ENCODE peak calls at places on chromosome 7, in nine cellular contexts. U is mucosa of descending colon, S is hepatocyte, Y is PC-9, H is H1, Z is AG09309, T is IMR-90, I is left ventricle myocardium inferior, B is fibroblast of the aortic adventitia. W is an unnamed sample.

GRCh38 chr7:12569673-12570072 is 847 bp upstream of the SCIN start:
- DNase-seq in U (no peak), B (no peak), T (no peak), H (no peak), Z (no peak), I (no peak), S (no peak), Y (no peak), W (no peak)

GRCh38 chr7:149067869-149068268 is 22.6 kb downstream of the ZNF786 start:
- DNase-seq in I (no peak), B (no peak), S (no peak), U (peak; percentile 9), Y (no peak), T (no peak), Z (no peak), H (no peak), W (no peak)

GRCh38 chr7:44463169-44463808 is 27.2 kb downstream of the NUDCD3 start:
- DNase-seq in U (no peak), B (peak; percentile 39), Y (no peak), S (no peak), H (no peak), T (no peak), I (no peak), Z (no peak), W (no peak)

GRCh38 chr7:54109501-54109900 is 432.7 kb upstream of the VSTM2A start:
- DNase-seq in Z (no peak), Y (no peak), H (no peak), I (no peak), B (no peak), S (no peak), T (no peak), U (no peak), W (no peak)

GRCh38 chr7:2452074-2452507 is 24.1 kb downstream of the GRIFIN start:
- DNase-seq in S (peak; percentile 28), B (no peak), I (no peak), U (peak; percentile 30), H (peak; percentile 64), Y (no peak), T (no peak), Z (no peak), W (no peak)

GRCh38 chr7:30434140-30434799 is 44.3 kb downstream of the NOD1 start:
- DNase-seq in U (no peak), S (no peak), Z (no peak), B (no peak), T (no peak), Y (no peak), I (no peak), H (no peak), W (no peak)

GRCh38 chr7:128962837-128963236 is 25.1 kb downstream of the IRF5 start:
- DNase-seq in H (no peak), I (no peak), T (no peak), Z (no peak), Y (no peak), B (no peak), S (no peak), U (no peak), W (no peak)

GRCh38 chr7:28052933-28053332 is 127.7 kb downstream of the JAZF1 start:
- DNase-seq in I (no peak), H (no peak), B (peak; percentile 20), U (no peak), S (no peak), Z (no peak), T (peak; percentile 82), Y (no peak), W (peak; percentile 83)

GRCh38 chr7:37476881-37477280 is 28.2 kb upstream of the ELMO1 start:
- DNase-seq in S (no peak), B (no peak), U (no peak), I (no peak), Y (no peak), H (no peak), Z (no peak), T (no peak), W (no peak)

GRCh38 chr7:25124485-25125136 is 449 bp downstream of the CYCS start:
- DNase-seq in T (no peak), H (no peak), I (no peak), B (peak; percentile 37), U (no peak), Y (peak; percentile 35), Z (no peak), S (no peak), W (peak; percentile 36)

GRCh38 chr7:21450876-21451275 is 23.0 kb downstream of the SP4 start:
- DNase-seq in S (no peak), T (no peak), H (no peak), B (no peak), I (no peak), Z (no peak), Y (no peak), U (no peak), W (no peak)

GRCh38 chr7:139041378-139042053 is 5.7 kb upstream of the ZC3HAV1L start:
- DNase-seq in Y (no peak), U (no peak), Z (no peak), B (no peak), S (no peak), T (no peak), H (no peak), I (no peak), W (no peak)

GRCh38 chr7:150451097-150451793 is 815 bp downstream of the GIMAP8 start:
- DNase-seq in I (peak; percentile 60), S (no peak), T (no peak), B (no peak), U (peak; percentile 53), H (no peak), Y (no peak), Z (no peak), W (no peak)

GRCh38 chr7:156096806-156097538 is 284.7 kb upstream of the SHH start:
- DNase-seq in B (no peak), S (no peak), U (no peak), Z (no peak), T (no peak), Y (no peak), I (no peak), H (no peak), W (no peak)

GRCh38 chr7:100434297-100435144 is 1.8 kb downstream of the PPP1R35 start:
- DNase-seq in Z (no peak), S (no peak), U (no peak), Y (no peak), B (no peak), H (no peak), I (no peak), T (no peak), W (no peak)

GRCh38 chr7:75639071-75639892 is 99.5 kb downstream of the HIP1 start:
- DNase-seq in Z (no peak), I (peak; percentile 53), H (peak; percentile 87), T (peak; percentile 22), B (peak; percentile 31), S (peak; percentile 61), Y (no peak), U (peak; percentile 64), W (peak; percentile 35)

DNA sequence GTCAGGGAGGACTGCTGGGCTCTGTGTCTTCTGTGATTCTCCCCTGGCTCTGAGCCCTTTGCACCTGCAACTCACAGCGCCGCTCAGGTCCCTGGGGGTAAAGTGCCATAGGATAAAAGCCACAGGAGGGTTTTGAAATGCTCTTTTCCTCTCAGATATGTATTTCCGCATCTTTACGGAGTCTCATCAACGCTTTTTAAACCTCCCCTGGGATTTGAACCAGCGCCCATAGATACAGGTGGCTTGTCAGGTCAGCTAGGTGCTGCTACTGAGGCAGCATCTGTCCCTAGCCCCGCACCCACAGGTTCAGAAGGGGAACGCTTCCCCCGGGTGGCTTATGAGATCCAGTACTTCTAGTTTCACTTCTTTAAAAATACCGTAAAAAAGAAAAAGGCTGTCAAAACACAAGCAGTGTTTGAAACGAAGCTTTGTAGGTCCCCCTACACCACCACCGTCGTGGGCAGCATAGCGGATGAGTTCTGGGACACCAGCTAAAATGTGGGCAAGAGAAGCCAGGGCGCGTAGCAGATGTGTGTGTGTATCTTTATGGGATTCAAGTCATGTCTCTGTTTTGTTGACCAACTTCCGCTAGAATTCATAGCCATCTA is 173.5 kb downstream of the CUX1 start:
- DNase-seq in T (no peak), I (no peak), B (no peak), U (peak; percentile 44), Y (no peak), H (no peak), Z (no peak), S (no peak), W (no peak)
- H3K4me3 ChIP-seq in T (no peak overlapping the region), I (no peak overlapping the region), B (no peak overlapping the region), U (no peak overlapping the region), Y (no peak overlapping the region), H (no peak overlapping the region), Z (no peak overlapping the region), S (no peak overlapping the region), W (no peak overlapping the region)

DNA sequence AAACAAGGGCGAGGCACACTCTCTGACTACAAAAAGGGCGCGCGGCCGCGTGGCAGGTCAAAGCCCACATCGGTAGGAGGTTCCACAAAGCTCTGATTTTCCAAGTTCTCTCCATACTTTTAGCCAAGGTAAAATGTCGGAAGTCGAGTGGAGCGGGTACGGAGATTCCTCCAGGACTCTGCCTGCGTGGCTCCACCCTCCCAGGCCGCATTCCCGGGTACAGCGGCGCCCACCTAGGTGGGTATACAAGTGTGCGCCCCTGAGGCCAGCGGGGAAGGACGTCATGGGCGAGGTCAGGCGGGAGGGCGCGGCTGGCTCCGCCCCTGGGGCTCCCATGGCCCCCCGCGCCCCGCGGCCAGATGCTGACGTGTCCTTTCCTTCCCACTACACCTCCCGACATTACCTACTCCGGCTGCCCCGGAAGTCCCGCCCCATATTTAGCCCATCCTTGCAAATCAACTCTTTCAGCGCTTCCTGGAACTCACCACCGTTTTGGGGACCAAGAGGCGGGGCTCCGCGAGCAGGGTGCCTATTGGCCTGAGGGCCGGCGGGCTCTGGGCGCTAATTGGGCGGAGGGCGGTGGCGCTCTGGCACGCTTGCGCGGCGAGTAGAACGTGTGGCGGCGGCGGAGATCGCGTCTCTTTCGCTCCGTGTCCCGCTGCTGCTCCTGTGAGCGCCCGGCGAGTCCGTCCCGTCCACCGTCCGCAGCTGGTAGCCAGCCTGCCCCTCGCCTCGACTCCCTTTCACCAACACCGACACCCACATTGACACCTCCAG is at the start of gene SND1:
- DNase-seq in B (peak; percentile 98), H (peak; percentile 96), T (peak; percentile 99), I (peak; percentile 99), U (peak; percentile 100), Z (peak; percentile 94), S (peak; percentile 99), Y (peak; percentile 98), W (peak; percentile 99)
- TF ChIP-seq CTCF in B (no peak), H (no peak), T (no peak), I (no peak), U (no peak), Z (no peak), S (no peak), Y (no peak), W (no peak)

DNA sequence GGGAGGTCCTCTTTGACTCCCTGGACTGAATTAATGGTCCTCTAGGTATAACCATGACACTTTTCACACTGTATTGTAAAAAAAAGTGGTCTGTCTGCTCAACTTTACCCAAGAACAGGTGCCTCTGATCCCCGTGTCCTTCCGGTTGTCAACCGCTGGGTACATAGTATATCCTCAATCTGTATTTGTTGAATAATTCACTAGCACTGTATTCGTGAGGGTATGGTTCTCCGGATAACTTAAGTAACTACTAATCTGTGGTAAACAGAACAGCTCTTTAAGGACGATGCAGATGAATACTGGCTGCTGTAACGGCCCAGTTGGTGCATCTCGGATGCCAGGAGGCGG is 472 bp upstream of the ADAM22 start:
- DNase-seq in H (no peak), T (no peak), B (no peak), S (no peak), I (no peak), U (no peak), Z (no peak), Y (no peak), W (no peak)
- H3K4me3 ChIP-seq in H (peak overlapping the region; percentile 80), T (peak overlapping the region; percentile 52), B (peak overlapping the region; percentile 73), S (peak overlapping the region; percentile 81), I (peak overlapping the region; percentile 92), U (no peak overlapping the region), Z (peak overlapping the region; percentile 50), Y (peak overlapping the region; percentile 77), W (peak overlapping the region; percentile 59)

GRCh38 chr7:117220836-117221235 is 102.0 kb downstream of the WNT2 start:
- DNase-seq in S (no peak), U (no peak), B (no peak), Y (no peak), I (no peak), Z (no peak), T (no peak), H (no peak), W (no peak)
- TF ChIP-seq CTCF in S (no peak), U (no peak), B (no peak), Y (no peak), I (no peak), Z (no peak), T (no peak), H (no peak), W (no peak)